ENCODE peak calls at places on chromosomes 7 and 10, in five cellular contexts. G, N, T, R and S are unnamed samples.

GRCh38 chr7:36214608-36215016 is 61.6 kb downstream of the EEPD1 start:
- DNase-seq in G (peak), N (no peak), T (no peak), R (no peak), S (peak)

GRCh38 chr10:79411546-79412495 is 33.6 kb downstream of the ZCCHC24 start:
- DNase-seq in G (no peak), N (no peak), T (no peak), R (no peak), S (no peak)

GRCh38 chr10:70292016-70292415 is 8.2 kb upstream of the NPFFR1 start:
- DNase-seq in G (peak), N (no peak), T (no peak), R (no peak), S (no peak)

GRCh38 chr10:3720228-3721019 is 64.6 kb downstream of the KLF6 start:
- DNase-seq in G (peak), N (no peak), T (peak), R (peak), S (peak)

GRCh38 chr10:43427166-43427825 is 9.6 kb upstream of the ZNF487 start:
- DNase-seq in G (no peak), N (no peak), T (no peak), R (no peak), S (no peak)

GRCh38 chr7:74141705-74142104 is 32.5 kb upstream of the EIF4H start:
- DNase-seq in G (no peak), N (no peak), T (no peak), R (no peak), S (no peak)

GRCh38 chr7:2000153-2000687 is 232.5 kb downstream of the MAD1L1 start:
- DNase-seq in G (no peak), N (no peak), T (no peak), R (no peak), S (no peak)

GRCh38 chr10:33410860-33411234 is 76.4 kb upstream of the NRP1 start:
- DNase-seq in G (no peak), N (no peak), T (no peak), R (no peak), S (no peak)

DNA sequence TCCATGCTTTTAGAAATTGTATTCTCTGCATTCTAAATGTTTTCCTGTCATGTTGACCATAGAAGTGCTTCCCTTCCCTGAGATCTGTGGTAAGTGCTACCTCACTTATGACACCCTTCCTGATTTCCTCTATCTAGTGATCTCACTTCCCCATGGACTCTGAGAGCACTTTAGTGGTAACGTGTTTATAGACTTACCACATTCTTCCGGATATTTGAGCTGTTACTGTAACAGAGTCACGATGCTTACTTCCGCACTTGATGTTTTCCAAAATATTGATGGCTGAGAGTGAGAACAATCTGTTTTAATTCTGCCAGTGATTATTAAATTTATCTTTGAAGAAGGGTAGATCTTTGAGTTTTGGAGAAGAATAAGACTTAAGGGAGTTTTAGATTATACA is 60.1 kb upstream of the NAMPT start:
- DNase-seq in G (peak), N (no peak), T (no peak), R (no peak), S (peak)
- H3K4me3 ChIP-seq in G (no peak), N (no peak), T (no peak), R (no peak), S (no peak)

GRCh38 chr7:134255814-134256213 is 60.9 kb downstream of the SLC35B4 start:
- DNase-seq in G (no peak), N (no peak), T (no peak), R (no peak), S (no peak)

DNA sequence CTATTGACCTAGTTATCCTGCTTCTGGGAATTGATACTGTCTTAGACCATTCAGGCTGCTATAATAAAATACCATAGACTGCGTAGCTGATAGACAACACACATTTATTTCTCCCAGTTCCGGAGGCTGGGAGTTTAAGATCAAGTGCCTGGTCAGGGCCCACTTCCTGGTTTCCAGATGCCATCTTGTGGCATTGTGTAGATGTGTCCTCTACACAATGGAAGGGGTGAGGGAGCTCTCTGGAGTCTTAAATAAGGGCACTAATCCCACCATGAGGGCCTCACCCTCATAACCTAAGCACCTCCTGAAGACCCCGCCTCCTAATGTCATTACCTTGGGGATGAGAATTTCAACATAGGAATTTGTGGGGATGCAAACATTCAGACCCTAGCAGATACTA is 62.4 kb downstream of the SLC35B4 start:
- DNase-seq in G (no peak), N (no peak), T (no peak), R (no peak), S (peak)
- TF ChIP-seq CTCF in G (peak), N (no peak), T (no peak), R (no peak), S (no peak)

GRCh38 chr7:18221377-18222290 is 194.0 kb upstream of the PRPS1L1 start:
- DNase-seq in G (peak), N (no peak), T (no peak), R (no peak), S (peak)

GRCh38 chr7:18226598-18226997 is 199.0 kb upstream of the PRPS1L1 start:
- DNase-seq in G (no peak), N (no peak), T (no peak), R (no peak), S (no peak)

GRCh38 chr7:18225067-18225466 is 197.4 kb upstream of the PRPS1L1 start:
- DNase-seq in G (no peak), N (no peak), T (no peak), R (no peak), S (no peak)

GRCh38 chr7:18228686-18229085 is 201.0 kb upstream of the PRPS1L1 start:
- DNase-seq in G (no peak), N (no peak), T (no peak), R (no peak), S (no peak)

DNA sequence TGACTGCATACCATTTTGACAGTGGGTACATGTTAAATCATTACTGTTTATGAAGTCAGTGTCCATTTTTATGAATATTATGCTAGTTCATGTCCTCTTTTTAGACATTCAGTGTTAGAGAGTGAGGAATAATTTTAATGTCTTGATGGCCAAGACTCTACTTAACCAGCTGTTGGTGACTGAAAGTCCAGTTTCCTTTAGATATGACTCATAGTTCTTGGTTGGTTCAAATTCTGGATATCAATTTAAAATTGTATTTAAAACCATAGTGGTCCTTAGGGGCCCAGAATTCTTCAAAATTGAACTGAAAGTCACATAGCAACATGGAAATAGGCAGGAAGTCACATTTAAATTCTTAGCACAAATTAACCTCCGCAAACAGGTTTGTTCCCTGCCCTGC is 196.5 kb upstream of the PRPS1L1 start:
- DNase-seq in G (no peak), N (no peak), T (no peak), R (no peak), S (no peak)
- H3K4me3 ChIP-seq in G (no peak), N (no peak), T (no peak), R (no peak), S (no peak)

DNA sequence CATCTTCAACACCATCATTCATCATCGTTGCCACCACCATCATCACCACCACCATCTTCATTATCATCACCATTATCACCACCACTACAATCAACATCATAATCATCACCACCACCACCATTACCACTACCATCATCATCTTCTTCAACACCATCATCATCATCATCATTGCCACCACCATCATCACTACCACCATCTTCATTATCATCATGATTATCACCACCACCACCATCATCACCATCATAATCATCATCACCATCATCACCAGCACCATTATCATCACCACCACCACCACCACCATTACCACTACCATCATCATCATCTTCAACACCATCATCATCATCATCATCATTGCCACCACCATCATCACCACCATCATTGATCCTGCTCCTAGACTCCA is 112.7 kb downstream of the OAT start:
- DNase-seq in G (no peak), N (no peak), T (no peak), R (no peak), S (no peak)
- TF ChIP-seq CTCF in G (no peak), N (no peak), T (no peak), R (no peak), S (no peak)

DNA sequence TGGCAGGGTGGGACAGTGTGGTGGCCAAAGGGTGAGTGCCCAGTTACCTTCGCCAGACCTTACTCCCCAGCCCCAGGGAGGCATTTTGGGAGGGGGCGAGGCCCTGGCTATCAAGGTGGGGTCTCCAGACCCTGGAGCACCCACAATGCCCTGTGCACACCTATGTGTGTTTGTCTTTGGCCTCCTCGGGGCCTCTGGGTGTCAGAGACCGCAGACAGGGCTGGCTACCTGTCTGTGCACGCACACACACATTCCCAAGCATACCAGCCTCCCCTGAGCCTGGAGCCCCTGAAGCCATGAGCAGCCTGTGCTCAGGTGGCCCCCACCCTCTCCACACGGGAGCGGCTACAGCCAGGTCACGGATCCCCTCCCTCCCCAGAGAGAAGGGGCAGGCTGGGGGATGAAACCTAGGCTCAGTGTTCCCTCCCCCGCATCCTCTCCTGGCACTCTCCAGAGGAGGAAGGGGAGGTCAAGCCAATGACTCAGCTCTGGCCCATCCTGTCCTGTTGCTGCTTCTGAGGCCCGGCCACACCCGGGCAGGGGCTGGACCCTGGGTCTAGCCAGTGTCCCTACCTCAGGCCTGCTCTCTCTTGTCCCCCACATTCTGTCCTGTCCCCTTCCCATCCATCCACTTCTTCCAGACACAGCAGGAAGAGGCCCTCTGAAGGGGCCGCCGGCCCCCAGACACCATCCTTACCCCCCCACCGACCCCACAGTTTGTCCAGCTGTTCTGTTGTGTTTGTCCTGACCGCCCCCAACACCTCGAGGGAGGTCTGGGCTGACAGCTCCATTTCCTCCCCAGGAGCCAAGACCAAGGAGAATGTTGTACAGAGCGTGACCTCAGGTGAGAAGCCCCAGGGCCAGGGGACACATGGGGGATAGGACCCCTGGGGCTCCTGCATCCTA is 685 bp downstream of the SNCG start:
- DNase-seq in G (peak), N (peak), T (no peak), R (peak), S (peak)
- H3K4me3 ChIP-seq in G (no peak), N (peak), T (no peak), R (no peak), S (peak)

GRCh38 chr10:119620241-119620753 is 23.5 kb upstream of the TIAL1 start:
- DNase-seq in G (peak), N (no peak), T (no peak), R (no peak), S (peak)
- TF ChIP-seq CTCF in G (no peak), N (no peak), T (no peak), R (no peak), S (no peak)

DNA sequence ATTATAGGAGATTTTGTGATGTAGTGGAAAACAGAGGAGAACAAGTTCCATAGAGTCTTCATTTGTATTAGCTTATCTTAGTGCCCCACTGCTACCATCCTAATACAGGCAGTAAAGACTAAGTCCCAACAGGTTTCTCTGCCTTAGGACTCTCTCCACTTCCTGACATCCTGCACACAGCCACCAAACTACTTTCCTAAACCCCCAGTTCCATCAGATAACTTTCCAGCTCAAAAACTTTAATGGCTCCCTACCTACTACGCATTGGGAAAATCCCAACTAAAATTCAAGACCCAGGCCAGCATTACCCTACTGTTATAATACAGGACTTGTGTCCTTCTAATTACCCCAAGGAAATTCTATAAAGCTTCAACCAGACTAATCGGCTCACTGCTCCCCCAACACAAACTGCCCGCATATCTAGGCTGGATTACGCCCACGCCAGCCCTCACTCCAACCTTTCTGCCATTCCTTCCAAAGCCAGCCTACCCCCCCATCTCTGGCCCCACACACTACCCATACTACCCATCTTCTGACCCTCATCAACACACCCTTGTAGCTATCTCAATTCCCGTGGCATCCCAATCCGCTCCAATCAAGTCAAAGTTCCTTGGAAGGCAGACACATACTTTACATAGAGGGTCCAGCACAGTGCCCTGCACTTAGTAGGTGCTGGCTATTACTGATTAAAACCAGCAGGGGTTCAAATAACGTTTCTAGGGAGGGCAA is 1.4 kb downstream of the IDE start:
- DNase-seq in G (peak), N (no peak), T (no peak), R (no peak), S (no peak)
- H3K4me3 ChIP-seq in G (peak), N (peak), T (peak), R (no peak), S (peak)

DNA sequence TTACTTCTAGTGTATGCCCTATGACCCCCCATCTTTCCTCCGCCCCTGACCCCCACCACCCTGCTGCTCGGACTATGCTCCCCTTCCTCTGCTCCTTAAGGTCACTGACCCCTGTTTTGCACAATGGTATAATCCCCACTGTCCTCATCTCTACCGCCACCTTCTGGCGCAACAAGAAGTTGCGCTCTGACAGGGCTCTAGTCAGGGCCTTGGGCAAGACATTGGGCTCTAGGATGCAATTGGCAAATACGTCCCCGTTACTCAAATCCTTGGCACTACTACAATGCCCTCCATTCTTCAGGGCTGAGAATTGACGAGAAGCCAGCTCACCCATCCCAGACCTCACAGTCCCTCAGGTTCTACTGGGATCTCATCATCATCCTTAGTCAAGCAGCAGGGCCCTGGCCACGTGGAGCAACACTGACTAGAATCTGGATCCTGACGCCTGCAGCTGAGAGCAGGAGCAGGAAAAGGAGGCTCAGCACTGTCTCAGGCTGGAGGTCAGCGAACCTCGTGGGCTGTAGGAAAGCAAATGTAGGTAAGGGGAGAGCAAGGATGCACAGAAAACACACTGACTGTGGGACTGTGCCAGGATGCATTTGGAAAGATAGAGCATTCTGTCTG is 10.6 kb downstream of the LRIT2 start:
- DNase-seq in G (no peak), N (no peak), T (no peak), R (peak), S (no peak)
- TF ChIP-seq CTCF in G (no peak), N (peak), T (peak), R (no peak), S (peak)

DNA sequence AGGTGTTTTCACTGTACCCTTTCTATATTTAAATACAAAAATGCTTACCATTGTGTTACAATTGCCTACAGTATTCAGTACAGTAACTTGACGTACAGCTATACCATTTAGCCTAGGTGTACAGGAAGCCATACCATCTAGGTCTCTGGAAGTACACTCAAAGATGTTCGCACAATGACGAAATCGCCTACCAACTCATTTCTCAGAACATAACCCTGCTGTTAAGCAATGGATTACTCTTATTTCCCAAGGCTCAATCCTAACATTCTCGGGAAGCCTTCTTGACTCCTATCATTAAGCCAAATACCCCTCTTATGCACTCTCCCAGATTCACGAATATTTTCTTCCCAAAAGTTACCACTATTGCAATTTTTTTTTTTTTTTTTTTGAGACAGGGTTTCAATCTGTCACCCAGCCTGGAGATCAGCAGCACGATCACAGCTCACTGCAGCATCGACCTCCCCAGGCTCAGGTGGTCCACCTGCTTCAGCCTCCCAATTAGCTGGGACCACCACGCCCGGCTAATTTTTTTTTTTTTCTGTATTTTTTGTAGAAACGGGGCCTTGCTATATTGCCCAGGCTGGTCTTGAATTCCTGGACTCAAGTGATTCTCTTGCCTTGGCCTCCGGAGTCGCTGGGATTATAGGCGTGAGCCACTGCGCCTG is 1.5 kb downstream of the CWF19L1 start:
- DNase-seq in G (no peak), N (no peak), T (no peak), R (no peak), S (peak)
- H3K4me3 ChIP-seq in G (peak), N (peak), T (no peak), R (no peak), S (peak)

GRCh38 chr10:133309111-133309719 is 501 bp downstream of the ZNF511 start:
- DNase-seq in G (peak), N (peak), T (no peak), R (peak), S (peak)

GRCh38 chr10:133306941-133307379 is 1.7 kb downstream of the TUBGCP2 start:
- DNase-seq in G (no peak), N (no peak), T (no peak), R (no peak), S (no peak)

GRCh38 chr10:133309720-133310398 is 1.1 kb downstream of the ZNF511 start:
- DNase-seq in G (no peak), N (no peak), T (no peak), R (peak), S (no peak)

GRCh38 chr10:133307776-133308430 is 769 bp downstream of the TUBGCP2 start:
- DNase-seq in G (peak), N (no peak), T (no peak), R (peak), S (peak)

DNA sequence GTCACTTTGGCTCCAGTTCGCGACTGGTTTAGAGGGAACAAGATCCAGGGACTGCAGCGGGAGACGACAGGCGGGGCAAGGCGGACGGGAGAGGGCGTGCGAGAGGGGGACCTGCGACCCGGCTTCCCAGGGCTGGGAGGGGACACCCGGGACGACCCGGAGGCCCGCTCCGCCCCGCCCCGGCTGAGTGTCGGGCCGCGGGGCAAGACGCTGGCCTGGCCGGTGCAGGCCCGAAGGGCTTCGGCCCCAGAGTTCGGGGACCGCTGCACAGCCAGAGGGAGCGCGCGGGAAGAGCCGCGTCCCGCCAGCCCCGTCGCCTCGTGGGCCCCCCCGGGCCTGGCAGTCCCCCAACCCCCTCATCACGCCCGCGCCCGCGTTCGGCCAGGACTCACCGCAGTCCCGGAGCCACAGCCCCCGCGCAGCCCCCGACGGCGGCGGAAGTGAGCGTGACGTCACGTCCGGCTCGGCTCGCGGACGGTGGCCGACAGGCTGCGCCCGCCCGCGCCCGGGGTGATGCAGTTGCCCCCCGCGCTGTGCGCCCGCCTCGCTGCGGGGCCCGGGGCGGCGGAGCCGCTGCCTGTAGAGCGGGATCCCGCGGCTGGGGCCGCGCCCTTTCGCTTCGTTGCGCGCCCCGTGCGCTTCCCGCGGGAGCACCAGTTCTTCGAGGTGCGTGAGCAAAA is at the start of the genes TUBGCP2 and ZNF511:
- DNase-seq in G (peak), N (peak), T (peak), R (peak), S (peak)
- TF ChIP-seq CTCF in G (no peak), N (no peak), T (no peak), R (no peak), S (no peak)